ENCODE peak calls at places on chromosomes 7 and 10, in eight cellular contexts. One of them, this sample, is unnamed.

GRCh38 chr7:121494531-121494930 is 98.4 kb upstream of the FAM3C start:
- DNase-seq in H1: no peak
- DNase-seq in GM12878: no peak
- DNase-seq in SK-N-SH: no peak
- DNase-seq in A549: no peak
- DNase-seq in HepG2: no peak
- DNase-seq in IMR-90: peak
- DNase-seq in K562: no peak
- DNase-seq in this sample: no peak

GRCh38 chr10:22740180-22740579 is 25.8 kb upstream of the PIP4K2A start:
- DNase-seq in H1: no peak
- DNase-seq in HepG2: peak
- DNase-seq in IMR-90: peak
- DNase-seq in K562: no peak
- DNase-seq in SK-N-SH: no peak
- DNase-seq in A549: no peak
- DNase-seq in GM12878: no peak
- DNase-seq in this sample: no peak

GRCh38 chr10:98074315-98074911 is 44.0 kb upstream of the CRTAC1 start:
- DNase-seq in HepG2: no peak
- DNase-seq in SK-N-SH: no peak
- DNase-seq in GM12878: no peak
- DNase-seq in A549: no peak
- DNase-seq in IMR-90: peak
- DNase-seq in H1: no peak
- DNase-seq in K562: peak
- DNase-seq in this sample: peak

GRCh38 chr10:131829156-131829930 is 71.5 kb upstream of the PPP2R2D start:
- DNase-seq in GM12878: no peak
- DNase-seq in SK-N-SH: no peak
- DNase-seq in HepG2: no peak
- DNase-seq in H1: no peak
- DNase-seq in A549: no peak
- DNase-seq in IMR-90: no peak
- DNase-seq in K562: no peak
- DNase-seq in this sample: peak

GRCh38 chr10:132095403-132096113 is 29.8 kb downstream of the JAKMIP3 start:
- DNase-seq in IMR-90: no peak
- DNase-seq in H1: no peak
- DNase-seq in HepG2: no peak
- DNase-seq in A549: no peak
- DNase-seq in GM12878: no peak
- DNase-seq in K562: no peak
- DNase-seq in SK-N-SH: no peak
- DNase-seq in this sample: no peak

GRCh38 chr7:108650487-108650886 is 80.8 kb downstream of the DNAJB9 start:
- DNase-seq in HepG2: no peak
- DNase-seq in IMR-90: peak
- DNase-seq in H1: no peak
- DNase-seq in SK-N-SH: no peak
- DNase-seq in K562: no peak
- DNase-seq in GM12878: no peak
- DNase-seq in A549: no peak
- DNase-seq in this sample: no peak

GRCh38 chr10:124464028-124464751 is 2.6 kb downstream of the LHPP start:
- DNase-seq in HepG2: no peak
- DNase-seq in SK-N-SH: no peak
- DNase-seq in K562: no peak
- DNase-seq in A549: no peak
- DNase-seq in H1: no peak
- DNase-seq in IMR-90: no peak
- DNase-seq in GM12878: no peak
- DNase-seq in this sample: no peak

GRCh38 chr10:64506963-64507362 is 985.8 kb downstream of the REEP3 start:
- DNase-seq in K562: no peak
- DNase-seq in SK-N-SH: no peak
- DNase-seq in GM12878: no peak
- DNase-seq in H1: no peak
- DNase-seq in A549: no peak
- DNase-seq in IMR-90: no peak
- DNase-seq in HepG2: no peak
- DNase-seq in this sample: peak

DNA sequence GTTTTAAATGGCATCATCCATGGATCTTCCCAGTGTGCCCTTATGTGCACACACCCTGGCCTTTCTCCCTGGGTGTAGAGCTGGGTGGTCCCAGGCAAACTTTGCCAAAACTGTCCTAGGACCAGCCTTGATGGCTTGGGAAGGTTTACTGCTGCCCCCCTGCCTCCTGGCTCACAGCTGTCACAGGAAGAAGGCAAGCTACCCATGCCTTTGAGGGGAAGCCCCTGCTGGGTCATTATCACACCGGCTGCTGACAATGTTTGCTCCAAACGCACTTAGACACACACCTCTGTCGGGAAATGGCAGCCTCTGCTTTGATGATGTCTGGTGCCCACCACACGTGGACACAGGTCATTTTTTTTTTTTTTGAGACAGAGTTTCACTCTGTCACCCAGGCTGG is 25.2 kb upstream of the FIGNL1 start:
- DNase-seq in A549: no peak
- DNase-seq in SK-N-SH: no peak
- DNase-seq in HepG2: no peak
- DNase-seq in GM12878: no peak
- DNase-seq in H1: no peak
- DNase-seq in K562: no peak
- DNase-seq in IMR-90: no peak
- DNase-seq in this sample: no peak
- TF ChIP-seq USF2 in A549: no peak
- TF ChIP-seq USF2 in SK-N-SH: no peak
- TF ChIP-seq USF2 in HepG2: no peak
- TF ChIP-seq USF2 in GM12878: no peak
- TF ChIP-seq USF2 in H1: no peak
- TF ChIP-seq USF2 in K562: no peak
- TF ChIP-seq USF2 in IMR-90: no peak
- TF ChIP-seq USF2 in this sample: no peak

GRCh38 chr7:136937436-136937835 is 69.0 kb downstream of the CHRM2 start:
- DNase-seq in K562: no peak
- DNase-seq in GM12878: no peak
- DNase-seq in HepG2: no peak
- DNase-seq in H1: no peak
- DNase-seq in IMR-90: no peak
- DNase-seq in SK-N-SH: no peak
- DNase-seq in A549: no peak
- DNase-seq in this sample: no peak

GRCh38 chr7:136940122-136940521 is 71.7 kb downstream of the CHRM2 start:
- DNase-seq in SK-N-SH: no peak
- DNase-seq in H1: no peak
- DNase-seq in K562: no peak
- DNase-seq in A549: no peak
- DNase-seq in HepG2: no peak
- DNase-seq in GM12878: no peak
- DNase-seq in IMR-90: no peak
- DNase-seq in this sample: no peak

GRCh38 chr7:136941815-136942214 is 73.4 kb downstream of the CHRM2 start:
- DNase-seq in HepG2: no peak
- DNase-seq in H1: no peak
- DNase-seq in A549: no peak
- DNase-seq in SK-N-SH: no peak
- DNase-seq in GM12878: no peak
- DNase-seq in IMR-90: no peak
- DNase-seq in K562: no peak
- DNase-seq in this sample: no peak

GRCh38 chr7:136940917-136941316 is 72.5 kb downstream of the CHRM2 start:
- DNase-seq in K562: no peak
- DNase-seq in GM12878: no peak
- DNase-seq in A549: no peak
- DNase-seq in SK-N-SH: no peak
- DNase-seq in H1: no peak
- DNase-seq in HepG2: no peak
- DNase-seq in IMR-90: no peak
- DNase-seq in this sample: no peak

DNA sequence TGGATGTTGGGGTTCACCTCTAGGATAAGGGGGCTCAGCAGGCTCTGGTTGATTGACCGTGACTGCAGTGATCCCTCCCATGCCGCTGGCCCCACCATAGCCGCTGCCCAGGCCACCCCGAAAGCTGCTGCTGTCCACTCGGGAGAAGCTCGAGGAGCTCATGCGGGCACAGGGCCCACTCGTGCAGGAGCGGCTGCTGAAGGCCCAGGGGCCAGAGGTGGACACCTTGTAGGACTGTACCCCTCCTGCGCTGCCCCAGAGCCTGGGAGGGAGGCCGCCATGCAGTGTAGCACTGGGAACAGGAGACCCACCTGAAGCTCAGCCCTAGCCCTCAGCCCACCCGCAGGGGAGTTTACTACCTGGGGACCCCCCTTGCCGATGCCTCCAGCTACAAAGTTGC is 70.0 kb downstream of the CHRM2 start:
- DNase-seq in IMR-90: no peak
- DNase-seq in HepG2: no peak
- DNase-seq in SK-N-SH: no peak
- DNase-seq in A549: no peak
- DNase-seq in H1: no peak
- DNase-seq in K562: no peak
- DNase-seq in GM12878: no peak
- DNase-seq in this sample: no peak
- TF ChIP-seq USF2 in IMR-90: no peak
- TF ChIP-seq USF2 in HepG2: no peak
- TF ChIP-seq USF2 in SK-N-SH: no peak
- TF ChIP-seq USF2 in A549: no peak
- TF ChIP-seq USF2 in H1: no peak
- TF ChIP-seq USF2 in K562: no peak
- TF ChIP-seq USF2 in GM12878: no peak
- TF ChIP-seq USF2 in this sample: no peak

GRCh38 chr10:133097961-133098360 is 10.2 kb downstream of the ADGRA1 start:
- DNase-seq in SK-N-SH: no peak
- DNase-seq in H1: no peak
- DNase-seq in A549: no peak
- DNase-seq in IMR-90: no peak
- DNase-seq in GM12878: no peak
- DNase-seq in K562: no peak
- DNase-seq in HepG2: no peak
- DNase-seq in this sample: no peak

GRCh38 chr10:133100186-133100585 is 12.5 kb downstream of the ADGRA1 start:
- DNase-seq in SK-N-SH: no peak
- DNase-seq in K562: no peak
- DNase-seq in A549: no peak
- DNase-seq in H1: no peak
- DNase-seq in IMR-90: no peak
- DNase-seq in GM12878: no peak
- DNase-seq in HepG2: no peak
- DNase-seq in this sample: no peak

GRCh38 chr10:133097418-133097817 is 9.7 kb downstream of the ADGRA1 start:
- DNase-seq in IMR-90: no peak
- DNase-seq in GM12878: no peak
- DNase-seq in H1: no peak
- DNase-seq in K562: no peak
- DNase-seq in A549: no peak
- DNase-seq in HepG2: no peak
- DNase-seq in SK-N-SH: no peak
- DNase-seq in this sample: no peak

GRCh38 chr10:133099571-133099970 is 11.8 kb downstream of the ADGRA1 start:
- DNase-seq in HepG2: no peak
- DNase-seq in H1: no peak
- DNase-seq in GM12878: no peak
- DNase-seq in SK-N-SH: no peak
- DNase-seq in IMR-90: no peak
- DNase-seq in A549: no peak
- DNase-seq in K562: no peak
- DNase-seq in this sample: no peak

DNA sequence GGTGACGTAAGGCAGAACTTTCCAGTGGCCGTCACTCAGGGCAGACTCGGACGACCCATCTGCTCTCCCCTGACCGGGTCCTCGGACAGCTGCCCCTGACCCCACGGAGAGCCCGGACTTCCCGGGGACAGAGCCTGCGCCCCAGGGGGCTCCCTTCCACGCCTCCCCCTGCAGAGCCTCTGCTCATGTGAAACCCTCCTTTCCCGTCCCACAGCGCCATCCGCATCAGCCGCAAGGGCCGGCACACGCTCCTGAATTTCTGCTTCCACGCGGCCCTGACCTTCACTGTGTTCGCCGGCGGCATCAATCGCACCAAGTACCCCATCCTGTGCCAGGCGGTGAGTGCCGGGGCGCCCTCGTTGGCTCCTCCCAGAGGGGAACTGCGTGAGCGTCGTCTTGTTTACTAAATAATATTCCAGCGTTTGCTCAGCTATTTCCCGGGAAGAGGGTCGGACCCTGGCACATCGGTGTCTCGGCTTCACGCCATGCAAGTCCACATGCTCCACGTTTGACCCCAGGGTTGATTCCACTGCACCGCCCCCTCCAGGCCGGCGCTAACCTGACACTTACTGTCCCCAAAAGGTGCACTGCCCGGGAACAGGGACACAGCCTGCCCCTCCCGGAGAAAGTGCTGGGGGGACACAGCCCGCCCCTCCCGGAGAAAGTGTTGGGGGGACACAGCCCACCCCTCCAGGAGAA is 10.9 kb downstream of the ADGRA1 start:
- DNase-seq in K562: peak
- DNase-seq in SK-N-SH: no peak
- DNase-seq in GM12878: no peak
- DNase-seq in H1: no peak
- DNase-seq in A549: no peak
- DNase-seq in HepG2: no peak
- DNase-seq in IMR-90: no peak
- DNase-seq in this sample: peak
- TF ChIP-seq USF2 in K562: no peak
- TF ChIP-seq USF2 in SK-N-SH: no peak
- TF ChIP-seq USF2 in GM12878: no peak
- TF ChIP-seq USF2 in H1: no peak
- TF ChIP-seq USF2 in A549: no peak
- TF ChIP-seq USF2 in HepG2: no peak
- TF ChIP-seq USF2 in IMR-90: no peak
- TF ChIP-seq USF2 in this sample: no peak

GRCh38 chr10:88041243-88042161 is 178.1 kb downstream of the PTEN start:
- DNase-seq in GM12878: no peak
- DNase-seq in H1: no peak
- DNase-seq in A549: no peak
- DNase-seq in K562: no peak
- DNase-seq in SK-N-SH: no peak
- DNase-seq in HepG2: no peak
- DNase-seq in IMR-90: peak
- DNase-seq in this sample: no peak

GRCh38 chr10:88037623-88038022 is 174.2 kb downstream of the PTEN start:
- DNase-seq in HepG2: no peak
- DNase-seq in H1: no peak
- DNase-seq in IMR-90: no peak
- DNase-seq in GM12878: no peak
- DNase-seq in A549: no peak
- DNase-seq in K562: no peak
- DNase-seq in SK-N-SH: no peak
- DNase-seq in this sample: no peak

GRCh38 chr10:88042162-88043100 is 179.0 kb downstream of the PTEN start:
- DNase-seq in SK-N-SH: peak
- DNase-seq in IMR-90: peak
- DNase-seq in K562: no peak
- DNase-seq in A549: no peak
- DNase-seq in GM12878: no peak
- DNase-seq in HepG2: no peak
- DNase-seq in H1: no peak
- DNase-seq in this sample: peak

GRCh38 chr10:88038268-88038667 is 174.8 kb downstream of the PTEN start:
- DNase-seq in GM12878: no peak
- DNase-seq in A549: no peak
- DNase-seq in K562: no peak
- DNase-seq in SK-N-SH: no peak
- DNase-seq in H1: no peak
- DNase-seq in HepG2: no peak
- DNase-seq in IMR-90: peak
- DNase-seq in this sample: no peak

DNA sequence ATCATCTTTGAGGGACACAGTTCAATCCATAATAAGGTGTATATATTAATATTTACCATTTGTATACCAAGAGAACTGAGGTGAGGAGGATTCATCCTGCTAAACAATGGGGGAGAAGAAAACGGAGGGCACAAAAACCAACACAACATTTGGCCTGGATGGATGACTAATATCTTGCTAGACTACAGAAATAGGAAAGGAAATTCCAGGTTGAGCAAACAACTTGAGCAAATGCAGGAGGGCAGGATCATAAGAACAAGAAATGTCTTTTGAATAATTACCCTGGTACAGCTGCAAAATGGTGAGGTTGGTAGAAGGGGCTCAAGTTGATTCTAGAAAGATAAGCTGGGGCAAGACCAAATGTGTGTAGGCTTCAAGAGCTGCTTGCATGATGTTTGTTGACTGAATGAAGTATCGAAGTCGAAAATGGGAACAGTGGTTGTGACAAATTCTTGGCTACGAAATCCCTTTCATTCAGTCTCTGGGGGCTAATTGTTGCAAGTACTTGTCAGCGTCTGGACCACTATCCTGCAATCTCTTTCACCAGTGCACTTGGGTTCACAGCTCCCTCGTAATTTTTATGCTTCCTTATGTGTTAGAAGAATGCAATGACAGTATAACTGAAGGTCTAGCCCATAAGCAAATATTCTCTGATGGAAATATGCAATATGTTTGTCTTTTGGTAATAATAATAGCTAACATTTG is 176.2 kb downstream of the PTEN start:
- DNase-seq in GM12878: no peak
- DNase-seq in HepG2: no peak
- DNase-seq in IMR-90: peak
- DNase-seq in K562: no peak
- DNase-seq in H1: no peak
- DNase-seq in A549: no peak
- DNase-seq in SK-N-SH: no peak
- DNase-seq in this sample: no peak
- TF ChIP-seq USF2 in GM12878: no peak
- TF ChIP-seq USF2 in HepG2: no peak
- TF ChIP-seq USF2 in IMR-90: no peak
- TF ChIP-seq USF2 in K562: no peak
- TF ChIP-seq USF2 in H1: no peak
- TF ChIP-seq USF2 in A549: no peak
- TF ChIP-seq USF2 in SK-N-SH: no peak
- TF ChIP-seq USF2 in this sample: no peak